ENCODE peak calls at places on chromosomes 6 and 20, in nine cellular contexts. L is CD8-positive, alpha-beta memory T cell; Z is colonic mucosa; E is BE2C; T is lower lobe of right lung; D is hepatocyte; X is psoas muscle; W is breast epithelium; G is Panc1. U is an unnamed sample. For H3K4me1, the result is how much of the 10 kb centered on the place peaks cover.

GRCh38 chr20:60500038-60500701 is 541.9 kb downstream of the CDH26 start:
- DNase-seq in L (no peak), Z (no peak), E (no peak), T (no peak), D (no peak), X (no peak), W (no peak), G (no peak), U (no peak)

GRCh38 chr20:57911512-57912226 is 201.9 kb upstream of the PMEPA1 start:
- DNase-seq in L (no peak), Z (no peak), E (no peak), T (no peak), D (no peak), X (no peak), W (no peak), G (no peak), U (no peak)

GRCh38 chr20:57038608-57039440 is 227.6 kb downstream of the BMP7 start:
- DNase-seq in L (no peak), Z (no peak), E (no peak), T (no peak), D (no peak), X (no peak), W (no peak), G (no peak), U (no peak)

GRCh38 chr6:155325700-155326516 is 11.6 kb upstream of the TFB1M start:
- DNase-seq in L (no peak), Z (no peak), E (no peak), T (no peak), D (no peak), X (no peak), W (no peak), G (no peak), U (no peak)

GRCh38 chr6:73121421-73121993 is 103.8 kb downstream of the KHDC1L start:
- DNase-seq in L (no peak), Z (no peak), E (no peak), T (no peak), D (peak), X (no peak), W (no peak), G (no peak), U (no peak)

GRCh38 chr6:35795453-35796071 is 1.6 kb downstream of the CLPS start:
- DNase-seq in L (no peak), Z (no peak), E (no peak), T (no peak), D (no peak), X (no peak), W (no peak), G (no peak), U (peak)

GRCh38 chr6:152160346-152160745 is 352.9 kb downstream of the ESR1 start:
- DNase-seq in L (no peak), Z (no peak), E (no peak), T (no peak), D (no peak), X (no peak), W (no peak), G (no peak), U (no peak)

GRCh38 chr20:9359561-9360308 is 154.7 kb upstream of the LAMP5 start:
- DNase-seq in L (no peak), Z (peak), E (peak), T (no peak), D (peak), X (peak), W (no peak), G (peak), U (peak)

GRCh38 chr6:33160728-33161323 is 31.4 kb downstream of the COL11A2 start:
- DNase-seq in L (no peak), Z (peak), E (no peak), T (peak), D (peak), X (peak), W (peak), G (no peak), U (no peak)

GRCh38 chr20:21583486-21584168 is 69.8 kb upstream of the NKX2-2 start:
- DNase-seq in L (no peak), Z (no peak), E (no peak), T (no peak), D (no peak), X (no peak), W (no peak), G (no peak), U (no peak)

DNA sequence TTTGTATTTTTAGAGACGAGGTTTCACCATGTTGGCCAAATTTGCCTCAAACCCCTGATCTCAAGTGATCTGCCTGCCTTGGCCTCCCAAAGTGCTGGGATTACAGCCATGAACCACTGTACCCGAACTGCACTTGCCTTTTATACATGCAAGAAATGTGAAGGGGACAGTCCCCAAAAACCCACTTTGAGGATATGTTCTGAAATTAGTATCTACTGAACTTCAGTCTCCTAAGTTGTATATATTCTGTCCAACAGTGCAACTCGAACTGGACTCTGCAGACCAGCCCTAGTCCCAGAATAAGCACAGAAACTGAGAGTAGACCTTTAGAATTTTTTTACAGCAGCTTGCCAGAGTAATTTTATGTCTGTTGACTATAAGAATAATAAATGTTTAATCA is 28.5 kb downstream of the BACH2 start:
- DNase-seq in L (no peak), Z (no peak), E (no peak), T (no peak), D (no peak), X (no peak), W (no peak), G (no peak), U (no peak)
- H3K4me1 ChIP-seq in L (half or more), Z (under half), E (under half), T (under half), D (under half), X (under half), W (under half), G (under half), U (under half)

DNA sequence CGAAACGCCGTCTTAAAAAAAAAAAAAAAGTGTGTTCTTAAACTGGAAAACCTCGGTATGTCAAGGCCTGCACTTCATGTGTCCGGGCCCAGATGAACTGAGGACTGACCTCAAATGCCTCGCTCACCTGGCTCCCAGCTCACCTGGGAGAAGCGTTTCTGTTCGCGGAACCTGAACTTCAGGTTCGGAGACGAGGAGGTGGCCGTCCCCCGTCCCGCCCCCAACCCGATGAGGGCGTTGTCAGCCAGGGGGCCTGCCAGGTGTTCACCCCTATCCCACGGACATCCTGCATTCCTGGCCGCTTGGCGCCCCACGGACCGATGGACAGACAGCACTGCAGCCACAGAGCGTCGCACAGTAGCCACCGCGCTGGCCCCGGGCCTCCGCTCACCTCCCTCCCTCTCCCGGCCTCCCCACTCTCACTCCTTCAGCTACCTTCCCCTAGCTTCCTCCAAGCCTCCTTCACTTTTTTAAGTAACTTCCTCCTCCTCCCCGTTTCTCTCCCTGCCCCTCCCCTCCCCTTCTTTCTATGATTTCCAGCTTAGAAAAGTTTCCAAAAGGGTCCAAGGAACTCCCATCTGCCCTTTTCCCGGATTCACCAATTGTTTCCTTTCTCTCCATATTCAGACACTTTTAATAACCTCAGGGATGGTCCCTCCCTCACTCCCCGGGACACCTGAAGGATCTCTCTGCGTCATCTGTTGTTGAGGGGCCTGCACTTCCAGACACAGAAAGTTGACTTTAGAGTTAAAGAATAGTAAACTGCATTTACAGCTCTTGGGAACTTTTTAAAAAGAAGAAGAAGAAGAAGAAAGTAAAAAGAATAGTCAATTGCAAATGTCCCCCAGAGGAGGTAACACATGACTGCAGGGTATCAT is 22.7 kb upstream of the MCM3 start:
- DNase-seq in L (no peak), Z (no peak), E (no peak), T (peak), D (peak), X (no peak), W (no peak), G (no peak), U (no peak)
- H3K4me1 ChIP-seq in L (half or more), Z (under half), E (under half), T (under half), D (under half), X (under half), W (under half), G (under half), U (under half)

DNA sequence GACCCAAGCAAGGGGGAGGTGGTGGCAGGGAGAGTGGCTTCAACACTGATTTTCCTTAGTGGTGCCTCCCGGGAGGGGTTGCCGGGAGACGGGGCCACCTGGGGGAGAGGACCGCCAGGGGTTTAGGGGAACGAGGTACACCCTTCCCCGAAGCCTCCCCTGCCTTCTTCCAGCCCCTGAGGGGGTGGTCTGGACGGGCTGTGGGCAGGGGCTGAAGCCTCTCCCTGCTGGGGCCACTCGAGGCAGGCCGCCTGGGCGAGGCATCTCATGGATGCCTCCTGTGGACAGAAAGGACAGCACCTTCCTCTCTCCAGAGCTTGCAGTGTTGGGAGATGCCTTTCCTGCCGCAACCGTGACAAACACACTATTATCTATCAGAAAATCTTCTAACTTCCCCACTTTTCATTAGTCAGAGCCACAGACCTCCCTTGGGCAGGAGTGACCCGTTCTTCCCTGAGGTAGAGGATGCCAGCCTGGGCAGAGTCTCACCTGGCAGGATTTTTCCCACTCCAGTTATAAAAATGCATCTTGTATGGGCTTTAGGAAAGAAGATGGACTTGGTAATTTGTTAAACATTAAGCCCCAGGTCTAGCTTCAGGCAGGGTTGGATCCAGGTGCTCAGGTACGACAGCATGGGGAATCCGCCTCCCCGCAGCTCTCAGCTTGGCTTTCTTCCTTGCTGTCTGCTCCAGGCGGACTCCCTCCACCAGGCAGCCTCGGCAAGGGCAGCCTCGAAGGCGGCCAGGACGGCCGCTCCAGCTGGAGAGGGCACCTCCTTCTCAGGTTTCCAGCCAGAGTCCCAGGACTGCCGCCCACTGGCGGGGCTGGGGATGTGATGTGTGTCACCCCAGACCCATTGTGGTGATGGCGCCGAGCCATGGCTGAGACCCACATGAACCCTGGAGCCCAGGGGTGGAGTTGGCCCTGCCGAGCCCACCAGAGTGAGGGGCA is 11.0 kb downstream of the HRH3 start:
- DNase-seq in L (no peak), Z (no peak), E (no peak), T (peak), D (no peak), X (peak), W (no peak), G (no peak), U (peak)
- H3K4me1 ChIP-seq in L (under half), Z (under half), E (under half), T (under half), D (under half), X (under half), W (under half), G (under half), U (under half)

GRCh38 chr6:89562114-89562815 is 76.3 kb downstream of the LYRM2 start:
- DNase-seq in L (no peak), Z (no peak), E (no peak), T (no peak), D (no peak), X (no peak), W (no peak), G (no peak), U (no peak)

GRCh38 chr6:89564752-89565427 is 73.7 kb downstream of the LYRM2 start:
- DNase-seq in L (no peak), Z (no peak), E (no peak), T (no peak), D (peak), X (peak), W (no peak), G (no peak), U (no peak)

GRCh38 chr6:89566011-89566775 is 72.4 kb downstream of the LYRM2 start:
- DNase-seq in L (no peak), Z (no peak), E (no peak), T (no peak), D (no peak), X (no peak), W (no peak), G (no peak), U (no peak)

GRCh38 chr6:89566930-89567634 is 71.5 kb downstream of the LYRM2 start:
- DNase-seq in L (no peak), Z (no peak), E (no peak), T (no peak), D (no peak), X (no peak), W (no peak), G (no peak), U (no peak)

GRCh38 chr6:89563866-89564265 is 74.7 kb downstream of the LYRM2 start:
- DNase-seq in L (no peak), Z (no peak), E (no peak), T (no peak), D (no peak), X (no peak), W (no peak), G (no peak), U (no peak)
- H3K4me1 ChIP-seq in L (under half), Z (under half), E (under half), T (under half), D (under half), X (under half), W (under half), G (under half), U (under half)

GRCh38 chr6:163427498-163428254 is 13.2 kb downstream of the QKI start:
- DNase-seq in L (no peak), Z (no peak), E (no peak), T (no peak), D (peak), X (no peak), W (no peak), G (no peak), U (no peak)
- H3K4me1 ChIP-seq in L (under half), Z (under half), E (under half), T (half or more), D (under half), X (half or more), W (under half), G (under half), U (under half)

DNA sequence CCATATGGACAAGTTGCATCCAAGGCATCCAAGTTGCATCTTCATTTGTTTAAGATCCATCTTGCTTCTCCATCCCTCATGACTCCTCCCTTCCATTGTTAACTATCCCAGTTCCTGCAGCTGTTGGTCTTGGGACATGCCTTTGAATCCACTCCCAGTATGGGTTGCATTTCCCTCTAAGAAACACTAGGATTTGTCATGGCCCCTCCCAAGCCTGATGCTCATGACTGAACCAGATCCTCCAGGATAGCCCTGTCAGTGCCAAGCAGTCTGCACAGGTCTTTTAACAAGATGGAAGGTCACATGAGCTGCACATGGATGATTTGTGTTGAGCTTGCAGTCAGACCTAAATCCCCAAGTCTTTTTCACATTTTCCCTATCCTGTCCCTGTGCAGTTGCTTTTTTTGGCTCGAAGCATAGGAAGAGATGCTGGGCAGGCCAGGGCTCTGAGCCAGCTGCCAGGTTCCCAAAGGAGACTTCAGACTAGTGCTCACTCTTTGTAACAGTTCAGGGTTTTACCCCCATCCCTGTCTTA is 4.2 kb downstream of the PPP2R5D start:
- DNase-seq in L (no peak), Z (no peak), E (no peak), T (no peak), D (no peak), X (no peak), W (no peak), G (no peak), U (no peak)
- H3K4me1 ChIP-seq in L (under half), Z (under half), E (under half), T (under half), D (under half), X (under half), W (under half), G (under half), U (under half)

GRCh38 chr6:83958250-83958685 is 75.3 kb upstream of the MRAP2 start:
- DNase-seq in L (no peak), Z (no peak), E (peak), T (no peak), D (no peak), X (no peak), W (no peak), G (no peak), U (no peak)
- H3K4me1 ChIP-seq in L (under half), Z (under half), E (under half), T (under half), D (under half), X (under half), W (under half), G (under half), U (under half)

GRCh38 chr6:2839195-2839981 is 2.3 kb downstream of the SERPINB1 start:
- DNase-seq in L (no peak), Z (no peak), E (no peak), T (no peak), D (peak), X (no peak), W (no peak), G (peak), U (no peak)
- H3K4me1 ChIP-seq in L (under half), Z (under half), E (under half), T (half or more), D (under half), X (under half), W (under half), G (half or more), U (under half)

DNA sequence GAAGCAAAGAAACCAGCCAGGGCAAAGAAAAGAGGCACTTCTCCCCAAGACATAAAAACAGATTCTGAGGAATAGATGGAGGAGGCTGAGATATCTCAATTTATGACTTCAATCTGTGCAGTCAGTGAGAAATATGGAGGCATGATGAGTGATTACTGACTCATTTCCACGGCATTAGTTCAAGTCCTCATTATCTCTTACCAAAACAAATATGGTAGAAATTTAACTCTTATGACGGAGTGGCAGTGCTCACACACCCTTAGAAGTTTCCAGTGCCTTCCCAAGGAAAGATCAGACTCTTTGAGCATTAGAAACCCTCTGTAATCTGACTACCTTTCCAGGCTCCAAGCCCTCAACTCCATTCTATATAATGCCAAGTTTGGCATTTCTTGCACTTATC is 364.1 kb downstream of the ARHGAP18 start:
- DNase-seq in L (no peak), Z (no peak), E (no peak), T (no peak), D (no peak), X (no peak), W (no peak), G (no peak), U (no peak)
- H3K4me1 ChIP-seq in L (under half), Z (under half), E (under half), T (under half), D (under half), X (under half), W (under half), G (under half), U (under half)

GRCh38 chr6:20351529-20351928 is 50.1 kb upstream of the E2F3 start:
- DNase-seq in L (no peak), Z (no peak), E (no peak), T (no peak), D (no peak), X (no peak), W (no peak), G (no peak), U (no peak)

GRCh38 chr6:20353134-20353533 is 48.5 kb upstream of the E2F3 start:
- DNase-seq in L (no peak), Z (no peak), E (no peak), T (no peak), D (no peak), X (no peak), W (no peak), G (no peak), U (no peak)

GRCh38 chr6:20350215-20350614 is 51.5 kb upstream of the E2F3 start:
- DNase-seq in L (no peak), Z (no peak), E (no peak), T (no peak), D (no peak), X (no peak), W (no peak), G (no peak), U (no peak)

GRCh38 chr6:20354366-20354765 is 47.3 kb upstream of the E2F3 start:
- DNase-seq in L (no peak), Z (no peak), E (no peak), T (no peak), D (no peak), X (no peak), W (no peak), G (no peak), U (no peak)

DNA sequence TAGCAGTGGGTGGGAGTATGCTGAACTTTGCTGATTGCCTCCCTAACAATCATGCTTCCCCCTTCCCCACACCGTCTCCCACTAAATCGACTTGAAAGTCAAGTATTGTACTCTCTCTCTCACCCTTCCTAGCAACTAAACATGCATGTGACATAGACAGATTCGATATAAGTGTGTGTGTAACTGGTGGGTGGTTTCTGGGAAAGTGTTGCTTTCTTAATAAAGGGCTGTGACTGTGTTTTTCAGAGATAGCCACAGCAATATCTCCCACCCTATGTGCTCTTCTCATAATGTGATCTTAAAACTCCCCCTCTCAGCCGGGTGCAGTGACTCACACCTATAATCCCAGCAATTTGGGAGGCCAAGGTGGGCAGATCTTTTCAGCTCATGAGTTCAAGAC is 49.3 kb upstream of the E2F3 start:
- DNase-seq in L (no peak), Z (no peak), E (no peak), T (no peak), D (no peak), X (no peak), W (no peak), G (no peak), U (no peak)
- H3K4me1 ChIP-seq in L (under half), Z (under half), E (under half), T (under half), D (under half), X (under half), W (under half), G (under half), U (under half)

U was measured in pancreas.